ENCODE peak calls at places on chromosome 16, in eight cellular contexts. P is mucosa of descending colon; M is tibial nerve; C is lower lobe of right lung; A is CD8-positive, alpha-beta T cell; U is esophagus squamous epithelium; T is A549; I is heart left ventricle. F is an unnamed sample.

GRCh38 chr16:47492428-47493357 is 31.6 kb downstream of the PHKB start:
- DNase-seq in P (peak), M (peak), C (peak), A (no peak), U (peak), T (no peak), I (peak), F (peak)

GRCh38 chr16:11133344-11133921 is 122.6 kb downstream of the SOCS1 start:
- DNase-seq in P (no peak), M (peak), C (peak), A (no peak), U (no peak), T (no peak), I (peak), F (peak)

GRCh38 chr16:80122155-80122554 is 418.6 kb upstream of the DYNLRB2 start:
- DNase-seq in P (no peak), M (peak), C (no peak), A (no peak), U (no peak), T (no peak), I (peak), F (no peak)

GRCh38 chr16:75534560-75535205 is 1.2 kb downstream of the CHST5 start:
- DNase-seq in P (no peak), M (no peak), C (no peak), A (no peak), U (no peak), T (no peak), I (no peak), F (no peak)

GRCh38 chr16:49701867-49702494 is 153.9 kb downstream of the ZNF423 start:
- DNase-seq in P (peak), M (peak), C (no peak), A (no peak), U (no peak), T (no peak), I (peak), F (no peak)

GRCh38 chr16:65731840-65732239 is 610.0 kb upstream of the CDH11 start:
- DNase-seq in P (no peak), M (no peak), C (no peak), A (no peak), U (no peak), T (no peak), I (no peak), F (no peak)

GRCh38 chr16:11016993-11017392 is 72.6 kb downstream of the CLEC16A start:
- DNase-seq in P (peak), M (no peak), C (peak), A (peak), U (no peak), T (peak), I (no peak), F (no peak)

GRCh38 chr16:80084614-80085013 is 456.2 kb upstream of the DYNLRB2 start:
- DNase-seq in P (no peak), M (no peak), C (no peak), A (no peak), U (no peak), T (peak), I (peak), F (no peak)

GRCh38 chr16:57899771-57900661 is 70.9 kb downstream of the CNGB1 start:
- DNase-seq in P (no peak), M (peak), C (peak), A (peak), U (no peak), T (peak), I (peak), F (peak)

GRCh38 chr16:86458457-86458777 is 51.9 kb upstream of the FOXF1 start:
- DNase-seq in P (no peak), M (no peak), C (no peak), A (no peak), U (no peak), T (no peak), I (no peak), F (no peak)

GRCh38 chr16:77833906-77834599 is 45.7 kb downstream of the VAT1L start:
- DNase-seq in P (no peak), M (no peak), C (no peak), A (no peak), U (no peak), T (no peak), I (no peak), F (no peak)

GRCh38 chr16:56643080-56643778 is 4.8 kb downstream of the MT1A start:
- DNase-seq in P (peak), M (peak), C (peak), A (peak), U (no peak), T (peak), I (peak), F (peak)

GRCh38 chr16:63943568-63943967 is 1178.3 kb downstream of the CDH11 start:
- DNase-seq in P (no peak), M (no peak), C (no peak), A (no peak), U (no peak), T (no peak), I (no peak), F (no peak)

GRCh38 chr16:84950906-84951305 is 60.4 kb downstream of the ZDHHC7 start:
- DNase-seq in P (no peak), M (no peak), C (no peak), A (no peak), U (no peak), T (peak), I (no peak), F (no peak)

GRCh38 chr16:64459821-64460220 is 662.0 kb downstream of the CDH11 start:
- DNase-seq in P (no peak), M (no peak), C (no peak), A (no peak), U (no peak), T (no peak), I (peak), F (no peak)

GRCh38 chr16:50160495-50161164 is 7.5 kb downstream of the TENT4B start:
- DNase-seq in P (no peak), M (no peak), C (no peak), A (no peak), U (no peak), T (no peak), I (no peak), F (no peak)

GRCh38 chr16:47731252-47731651 is 270.1 kb downstream of the PHKB start:
- DNase-seq in P (no peak), M (no peak), C (no peak), A (no peak), U (no peak), T (no peak), I (no peak), F (no peak)

GRCh38 chr16:27995378-27995777 is 68.1 kb downstream of the GSG1L start:
- DNase-seq in P (no peak), M (no peak), C (no peak), A (no peak), U (no peak), T (no peak), I (no peak), F (no peak)

GRCh38 chr16:17803625-17804410 is 333.1 kb upstream of the XYLT1 start:
- DNase-seq in P (no peak), M (no peak), C (no peak), A (no peak), U (no peak), T (no peak), I (no peak), F (no peak)

GRCh38 chr16:72050769-72051464 is 3.4 kb upstream of the HP start:
- DNase-seq in P (no peak), M (no peak), C (no peak), A (no peak), U (no peak), T (no peak), I (no peak), F (peak)

GRCh38 chr16:58854392-58854791 is 120.3 kb upstream of the GOT2 start:
- DNase-seq in P (no peak), M (no peak), C (no peak), A (no peak), U (no peak), T (no peak), I (no peak), F (no peak)

GRCh38 chr16:58299757-58300349 is 5.0 kb upstream of the PRSS54 start:
- DNase-seq in P (no peak), M (no peak), C (no peak), A (no peak), U (no peak), T (no peak), I (no peak), F (peak)

GRCh38 chr16:56789360-56789759 is 59.4 kb downstream of the NUP93 start:
- DNase-seq in P (no peak), M (no peak), C (peak), A (no peak), U (no peak), T (peak), I (peak), F (peak)

GRCh38 chr16:81703177-81704155 is 75.6 kb upstream of the PLCG2 start:
- DNase-seq in P (peak), M (no peak), C (peak), A (no peak), U (no peak), T (peak), I (no peak), F (no peak)

GRCh38 chr16:29834079-29834478 is 13.8 kb downstream of the MVP start:
- DNase-seq in P (no peak), M (no peak), C (no peak), A (no peak), U (no peak), T (no peak), I (no peak), F (no peak)

GRCh38 chr16:27401768-27402568 is at the start of gene IL21R:
- DNase-seq in P (peak), M (no peak), C (peak), A (peak), U (no peak), T (no peak), I (peak), F (peak)

GRCh38 chr16:74991593-74992403 is 6.9 kb upstream of the WDR59 start:
- DNase-seq in P (no peak), M (no peak), C (no peak), A (no peak), U (no peak), T (no peak), I (no peak), F (no peak)

GRCh38 chr16:77882359-77882758 is 94.0 kb downstream of the VAT1L start:
- DNase-seq in P (no peak), M (no peak), C (no peak), A (no peak), U (no peak), T (no peak), I (no peak), F (no peak)

GRCh38 chr16:19240494-19240893 is 45.0 kb upstream of the CLEC19A start:
- DNase-seq in P (no peak), M (no peak), C (no peak), A (no peak), U (no peak), T (no peak), I (no peak), F (no peak)

GRCh38 chr16:28189237-28189636 is 22.5 kb downstream of the XPO6 start:
- DNase-seq in P (no peak), M (no peak), C (peak), A (no peak), U (no peak), T (no peak), I (no peak), F (no peak)

GRCh38 chr16:17397499-17397891 is 73.3 kb downstream of the XYLT1 start:
- DNase-seq in P (no peak), M (no peak), C (no peak), A (no peak), U (no peak), T (peak), I (no peak), F (no peak)

GRCh38 chr16:4314532-4315184 is 1.2 kb upstream of the GLIS2 start:
- DNase-seq in P (no peak), M (no peak), C (no peak), A (no peak), U (no peak), T (peak), I (no peak), F (no peak)

GRCh38 chr16:49911430-49911829 is 55.5 kb upstream of the ZNF423 start:
- DNase-seq in P (no peak), M (no peak), C (no peak), A (no peak), U (no peak), T (no peak), I (no peak), F (no peak)

GRCh38 chr16:1102921-1103648 is 7.0 kb upstream of the C1QTNF8 start:
- DNase-seq in P (no peak), M (no peak), C (peak), A (peak), U (no peak), T (peak), I (peak), F (peak)

GRCh38 chr16:17224859-17225258 is 245.9 kb downstream of the XYLT1 start:
- DNase-seq in P (no peak), M (peak), C (no peak), A (peak), U (no peak), T (no peak), I (peak), F (peak)

GRCh38 chr16:46883690-46884512 is at the start of gene GPT2:
- DNase-seq in P (peak), M (peak), C (peak), A (peak), U (peak), T (peak), I (peak), F (peak)

DNA sequence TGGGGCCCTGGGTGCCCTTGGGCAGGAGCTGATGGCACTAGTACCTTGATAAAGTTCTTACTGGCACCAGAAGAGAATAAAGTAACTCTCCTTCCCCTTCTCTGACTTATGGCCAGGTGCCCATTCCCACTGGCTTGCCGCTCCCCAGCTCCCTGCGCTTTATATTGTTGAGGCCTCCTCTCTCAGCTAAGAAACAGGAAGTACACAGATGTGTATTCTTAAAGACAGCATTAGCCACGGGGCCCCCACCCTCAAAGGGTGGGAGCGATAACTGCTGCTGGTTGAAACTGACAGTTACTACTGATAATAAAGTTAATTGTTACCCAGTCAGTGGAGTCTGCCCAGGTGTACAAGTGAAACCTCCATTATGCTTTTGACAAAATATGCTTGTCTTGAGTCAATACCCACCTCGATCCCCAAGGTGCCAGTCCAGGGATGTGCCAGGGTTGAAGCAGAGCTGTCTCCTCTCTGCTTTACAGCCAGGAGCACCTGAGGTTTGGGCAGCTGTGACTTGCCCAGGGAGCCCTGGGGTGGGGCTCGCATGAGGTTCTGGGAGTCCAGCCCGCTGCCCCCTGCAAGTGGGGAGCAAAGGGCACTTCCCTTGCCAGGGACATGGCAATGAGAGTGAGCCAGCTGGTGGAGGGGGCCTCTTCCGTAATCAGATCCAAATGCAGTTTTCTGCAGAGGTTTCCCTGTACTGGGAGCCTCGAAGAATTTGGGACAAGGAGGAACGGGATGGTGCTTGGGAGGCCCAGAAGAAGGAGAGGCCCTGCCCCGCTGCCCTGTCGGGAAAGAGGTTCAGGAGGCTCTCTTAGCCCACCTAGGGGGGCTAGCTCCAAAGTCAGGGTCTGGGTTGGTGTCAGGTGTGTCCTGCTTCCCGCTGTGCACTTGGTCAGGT is 5.4 kb upstream of the CLDN9 start:
- DNase-seq in P (peak), M (no peak), C (no peak), A (no peak), U (no peak), T (no peak), I (no peak), F (peak)
- H3K4me3 ChIP-seq in P (no peak), M (no peak), C (peak), A (no peak), U (no peak), T (no peak), I (no peak), F (no peak)

DNA sequence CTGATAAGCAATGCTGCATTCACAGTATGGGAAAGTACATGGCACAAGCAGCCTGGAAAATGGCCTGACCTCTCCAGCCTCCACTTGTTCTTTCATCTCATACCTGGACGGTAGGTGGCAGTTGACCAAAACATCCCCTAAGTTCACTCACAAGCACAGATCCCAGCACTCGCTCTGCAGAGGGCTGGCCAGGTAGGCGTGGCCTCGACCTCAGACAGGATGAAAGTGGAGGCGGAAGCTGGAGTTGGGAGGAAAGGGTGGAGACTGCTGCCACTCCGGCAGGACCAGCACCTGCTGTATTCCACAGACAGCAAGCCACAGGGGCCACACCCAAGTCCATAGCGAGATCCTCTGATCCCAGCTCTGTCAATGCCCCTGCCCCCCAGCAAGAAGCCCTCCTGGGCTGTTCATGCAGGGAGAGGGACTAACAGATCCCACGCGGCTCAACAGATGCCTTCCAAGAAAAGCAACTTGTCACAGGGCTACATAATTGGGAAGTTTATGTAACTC is 31.3 kb downstream of the ZCCHC14 start:
- DNase-seq in P (peak), M (peak), C (peak), A (no peak), U (no peak), T (peak), I (peak), F (no peak)
- H3K4me3 ChIP-seq in P (no peak), M (no peak), C (peak), A (no peak), U (no peak), T (peak), I (no peak), F (no peak)

GRCh38 chr16:20673882-20674683 is 23.4 kb downstream of the ACSM1 start:
- DNase-seq in P (no peak), M (no peak), C (no peak), A (no peak), U (no peak), T (no peak), I (no peak), F (peak)
- H3K4me3 ChIP-seq in P (no peak), M (no peak), C (peak), A (no peak), U (no peak), T (no peak), I (peak), F (peak)

DNA sequence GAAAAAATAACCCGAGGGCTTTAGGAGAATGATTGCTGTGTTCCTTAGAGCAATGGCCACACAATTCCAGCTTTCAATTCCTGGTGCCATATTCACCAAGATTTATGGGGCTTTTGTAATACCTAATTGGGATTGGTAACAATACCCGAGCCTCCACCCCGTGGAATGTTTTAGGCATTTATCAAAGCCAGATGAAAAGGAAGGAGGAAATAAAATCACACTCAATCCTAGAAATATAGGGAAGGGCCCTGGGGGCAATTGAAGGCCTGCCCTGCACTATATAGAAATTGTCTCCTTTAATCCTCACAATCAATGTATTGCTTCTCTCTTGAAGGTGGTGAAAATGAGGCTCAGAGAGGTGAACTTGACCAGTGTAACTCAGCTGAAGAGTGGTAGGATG is 42.1 kb upstream of the MLYCD start:
- DNase-seq in P (no peak), M (no peak), C (no peak), A (no peak), U (no peak), T (no peak), I (no peak), F (no peak)
- H3K4me3 ChIP-seq in P (no peak), M (no peak), C (no peak), A (no peak), U (no peak), T (no peak), I (no peak), F (no peak)

GRCh38 chr16:73064227-73064995 is 16.5 kb upstream of the ZFHX3 start:
- DNase-seq in P (no peak), M (no peak), C (no peak), A (no peak), U (no peak), T (no peak), I (no peak), F (peak)

GRCh38 chr16:73066321-73066926 is 18.5 kb upstream of the ZFHX3 start:
- DNase-seq in P (no peak), M (no peak), C (no peak), A (no peak), U (no peak), T (no peak), I (no peak), F (no peak)

GRCh38 chr16:73063854-73064226 is 15.9 kb upstream of the ZFHX3 start:
- DNase-seq in P (no peak), M (no peak), C (no peak), A (no peak), U (no peak), T (no peak), I (no peak), F (no peak)

GRCh38 chr16:73065617-73066313 is 17.8 kb upstream of the ZFHX3 start:
- DNase-seq in P (peak), M (peak), C (peak), A (no peak), U (no peak), T (no peak), I (no peak), F (no peak)

GRCh38 chr16:73064996-73065349 is 17.0 kb upstream of the ZFHX3 start:
- DNase-seq in P (no peak), M (no peak), C (no peak), A (no peak), U (no peak), T (no peak), I (no peak), F (no peak)
- H3K4me3 ChIP-seq in P (no peak), M (peak), C (peak), A (no peak), U (no peak), T (no peak), I (no peak), F (no peak)

GRCh38 chr16:14309001-14309886 is 238.1 kb downstream of the MRTFB start:
- DNase-seq in P (no peak), M (no peak), C (no peak), A (no peak), U (no peak), T (no peak), I (no peak), F (no peak)
- H3K4me3 ChIP-seq in P (no peak), M (no peak), C (no peak), A (peak), U (no peak), T (peak), I (no peak), F (no peak)

GRCh38 chr16:2778692-2778958 is 1.5 kb upstream of the ELOB start:
- DNase-seq in P (no peak), M (no peak), C (no peak), A (no peak), U (no peak), T (no peak), I (no peak), F (no peak)
- H3K4me3 ChIP-seq in P (no peak), M (peak), C (peak), A (peak), U (no peak), T (peak), I (no peak), F (no peak)

DNA sequence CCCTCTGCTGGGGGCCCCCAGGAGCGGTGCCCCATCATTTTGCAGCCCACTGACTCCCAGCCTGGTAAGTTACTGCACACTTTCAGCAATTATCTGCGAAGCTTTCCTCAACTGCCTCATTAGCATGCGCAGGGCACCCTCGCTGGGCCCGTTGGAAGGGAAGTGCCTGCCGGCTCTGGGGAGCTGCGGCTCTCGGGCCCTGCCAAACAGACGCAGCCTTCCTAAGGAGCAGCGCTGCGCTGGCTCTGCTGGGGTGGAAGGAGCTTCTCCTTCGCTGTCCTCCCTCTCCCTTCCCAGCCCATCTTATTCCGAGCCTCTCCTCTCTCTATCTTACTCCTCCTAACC is 71.0 kb downstream of the RBBP6 start:
- DNase-seq in P (no peak), M (no peak), C (no peak), A (no peak), U (no peak), T (no peak), I (no peak), F (no peak)
- H3K4me3 ChIP-seq in P (no peak), M (peak), C (peak), A (no peak), U (no peak), T (no peak), I (no peak), F (no peak)